ENCODE peak calls at places on chromosomes 2 and 18, in six cellular contexts. L is A549, D is IMR-90, Y is WTC11, F is HepG2, W is SK-N-SH. P is an unnamed sample.

GRCh38 chr2:27078267-27079194 is at the start of gene EMILIN1:
- DNase-seq in L (no peak), D (peak), Y (no peak), F (no peak), W (peak), P (peak)

GRCh38 chr18:50080932-50081560 is 113.9 kb downstream of the MYO5B start:
- DNase-seq in L (no peak), D (no peak), Y (no peak), F (peak), W (no peak), P (no peak)

GRCh38 chr2:232264081-232264480 is 114.5 kb upstream of the ALPP start:
- DNase-seq in L (no peak), D (no peak), Y (peak), F (no peak), W (no peak), P (no peak)

GRCh38 chr2:12270876-12271588 is 445.7 kb upstream of the TRIB2 start:
- DNase-seq in L (no peak), D (no peak), Y (no peak), F (no peak), W (no peak), P (no peak)

GRCh38 chr2:12236136-12236834 is 480.5 kb upstream of the TRIB2 start:
- DNase-seq in L (no peak), D (peak), Y (no peak), F (no peak), W (no peak), P (no peak)

GRCh38 chr2:110101911-110102774 is 13.5 kb downstream of the MALL start:
- DNase-seq in L (peak), D (peak), Y (no peak), F (no peak), W (peak), P (peak)

GRCh38 chr2:168336786-168337388 is 89.5 kb upstream of the STK39 start:
- DNase-seq in L (no peak), D (no peak), Y (peak), F (peak), W (no peak), P (peak)

GRCh38 chr2:144330951-144331651 is 188.8 kb downstream of the ZEB2 start:
- DNase-seq in L (no peak), D (peak), Y (no peak), F (no peak), W (peak), P (no peak)

GRCh38 chr2:71831208-71831577 is 316.5 kb downstream of the CYP26B1 start:
- DNase-seq in L (peak), D (peak), Y (no peak), F (no peak), W (no peak), P (no peak)

GRCh38 chr2:191688934-191689695 is 11.2 kb downstream of the NABP1 start:
- DNase-seq in L (peak), D (peak), Y (no peak), F (peak), W (no peak), P (no peak)

GRCh38 chr18:54713386-54713785 is 114.9 kb upstream of the RAB27B start:
- DNase-seq in L (no peak), D (no peak), Y (no peak), F (no peak), W (no peak), P (no peak)

GRCh38 chr2:64049633-64050220 is 30.5 kb upstream of the VPS54 start:
- DNase-seq in L (peak), D (peak), Y (peak), F (peak), W (peak), P (no peak)

GRCh38 chr2:39139511-39140237 is 18.8 kb upstream of the SOS1 start:
- DNase-seq in L (no peak), D (no peak), Y (no peak), F (no peak), W (no peak), P (no peak)

GRCh38 chr2:39141346-39142011 is 20.6 kb upstream of the SOS1 start:
- DNase-seq in L (no peak), D (no peak), Y (no peak), F (no peak), W (peak), P (no peak)

GRCh38 chr2:39142904-39143617 is 22.2 kb upstream of the SOS1 start:
- DNase-seq in L (no peak), D (no peak), Y (no peak), F (no peak), W (no peak), P (no peak)

GRCh38 chr2:39140322-39140847 is 19.5 kb upstream of the SOS1 start:
- DNase-seq in L (no peak), D (no peak), Y (no peak), F (peak), W (no peak), P (no peak)

GRCh38 chr2:39142012-39142346 is 21.1 kb upstream of the SOS1 start:
- DNase-seq in L (no peak), D (no peak), Y (no peak), F (no peak), W (no peak), P (no peak)
- TF ChIP-seq USF2 in L (no peak), D (no peak), Y (no peak), F (no peak), W (no peak), P (no peak)

GRCh38 chr2:28950941-28951630 is 30.0 kb upstream of the TOGARAM2 start:
- DNase-seq in L (no peak), D (no peak), Y (no peak), F (no peak), W (no peak), P (no peak)

GRCh38 chr2:28955492-28955891 is 25.6 kb upstream of the TOGARAM2 start:
- DNase-seq in L (no peak), D (no peak), Y (no peak), F (no peak), W (no peak), P (no peak)

GRCh38 chr2:28951910-28952805 is 28.9 kb upstream of the TOGARAM2 start:
- DNase-seq in L (no peak), D (peak), Y (no peak), F (peak), W (no peak), P (no peak)

GRCh38 chr2:28949617-28950305 is 31.3 kb upstream of the TOGARAM2 start:
- DNase-seq in L (no peak), D (no peak), Y (no peak), F (peak), W (no peak), P (no peak)

GRCh38 chr2:28952806-28953190 is 28.3 kb upstream of the TOGARAM2 start:
- DNase-seq in L (no peak), D (no peak), Y (no peak), F (no peak), W (peak), P (no peak)
- TF ChIP-seq CTCF in L (peak), D (no peak), Y (no peak), F (peak), W (no peak), P (peak)

GRCh38 chr2:177239934-177240600 is 24.5 kb downstream of the NFE2L2 start:
- DNase-seq in L (no peak), D (peak), Y (no peak), F (no peak), W (no peak), P (no peak)
- TF ChIP-seq USF2 in L (peak), D (peak), Y (no peak), F (no peak), W (no peak), P (no peak)

GRCh38 chr2:101332885-101333766 is 24.6 kb upstream of the RNF149 start:
- DNase-seq in L (no peak), D (no peak), Y (no peak), F (peak), W (no peak), P (no peak)
- TF ChIP-seq CTCF in L (no peak), D (no peak), Y (no peak), F (no peak), W (no peak), P (peak)

GRCh38 chr2:41878726-41879366 is 169.0 kb upstream of the PKDCC start:
- DNase-seq in L (no peak), D (no peak), Y (no peak), F (no peak), W (no peak), P (no peak)

GRCh38 chr2:41878056-41878455 is 169.8 kb upstream of the PKDCC start:
- DNase-seq in L (no peak), D (no peak), Y (no peak), F (no peak), W (no peak), P (no peak)

GRCh38 chr2:41881249-41881648 is 166.6 kb upstream of the PKDCC start:
- DNase-seq in L (no peak), D (peak), Y (no peak), F (no peak), W (no peak), P (no peak)

GRCh38 chr2:41880561-41881243 is 167.1 kb upstream of the PKDCC start:
- DNase-seq in L (no peak), D (no peak), Y (no peak), F (no peak), W (no peak), P (no peak)

DNA sequence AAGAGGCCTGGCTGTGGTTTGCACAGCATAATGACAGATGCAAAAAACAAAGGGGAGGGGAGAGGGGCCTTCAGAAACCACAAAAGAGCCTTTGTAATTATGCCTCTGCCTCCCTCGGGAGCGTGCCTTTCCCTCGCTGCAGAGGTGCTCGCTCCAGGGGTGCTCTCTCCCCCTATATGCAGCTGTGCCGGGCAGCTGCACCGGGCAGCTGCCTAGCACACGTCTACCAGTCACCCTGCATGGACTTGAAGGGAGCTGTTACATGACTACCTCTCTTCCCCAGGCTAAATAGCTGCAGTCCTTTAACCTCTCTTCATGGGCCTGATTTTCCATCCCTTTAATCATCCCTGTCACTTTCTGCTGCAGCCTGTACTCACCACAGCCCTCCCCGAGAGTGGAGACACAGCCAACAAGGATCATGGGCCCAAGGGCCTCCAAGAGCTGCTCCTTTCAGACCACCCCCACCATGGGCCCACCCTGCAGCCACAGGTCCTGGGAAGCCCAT is 168.4 kb upstream of the PKDCC start:
- DNase-seq in L (no peak), D (no peak), Y (no peak), F (peak), W (peak), P (no peak)
- TF ChIP-seq USF2 in L (no peak), D (no peak), Y (no peak), F (no peak), W (no peak), P (no peak)

GRCh38 chr2:179240481-179241451 is 23.9 kb downstream of the SESTD1 start:
- DNase-seq in L (no peak), D (no peak), Y (peak), F (peak), W (no peak), P (no peak)
- TF ChIP-seq CTCF in L (no peak), D (no peak), Y (no peak), F (peak), W (peak), P (peak)

DNA sequence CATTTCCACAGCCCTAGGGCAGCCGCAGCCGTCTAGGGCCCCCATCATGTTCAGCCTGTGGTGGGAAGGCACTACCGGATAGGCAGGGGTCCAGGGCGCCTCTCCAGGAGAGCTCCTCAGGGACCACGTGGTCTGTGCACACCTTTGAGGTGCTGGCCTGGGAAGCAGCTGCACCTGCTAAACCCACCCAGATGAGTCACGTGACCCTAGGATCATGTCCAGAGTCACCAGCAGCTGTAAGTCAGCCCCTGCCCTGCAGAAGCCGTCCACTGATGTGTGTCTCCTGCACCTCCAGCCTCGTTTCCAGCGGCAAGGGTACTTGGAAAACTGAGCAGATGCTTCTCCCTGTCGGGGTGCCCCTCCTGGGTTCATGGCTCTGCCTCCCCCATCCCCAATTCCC is 682.6 kb upstream of the SALL3 start:
- DNase-seq in L (no peak), D (no peak), Y (no peak), F (no peak), W (no peak), P (no peak)
- TF ChIP-seq USF2 in L (peak), D (no peak), Y (no peak), F (peak), W (no peak), P (no peak)

GRCh38 chr2:169479257-169480078 is at the start of gene BBS5:
- DNase-seq in L (peak), D (peak), Y (peak), F (peak), W (peak), P (peak)
- TF ChIP-seq CTCF in L (peak), D (peak), Y (no peak), F (peak), W (peak), P (peak)

P was measured in H1.